ENCODE peak calls at places on chromosome 16, in ten cellular contexts. W is stimulated activated CD4-positive, alpha-beta T cell treated with anti-CD3 and anti-CD28 coated beads, Interleukin-1b, Interleukin-23, amount 100 ng/mL, for 4 hours; F is neural crest cell; Y is pancreas; A is colonic mucosa; D is lung microvascular endothelial cell; O is CD8-positive, alpha-beta memory T cell; U is H7; X is HFFc6; R is PC-3. I is an unnamed sample.

GRCh38 chr16:55809851-55810250 is 23.0 kb downstream of the CES1 start:
- DNase-seq in W (no peak), O (no peak), F (no peak), X (no peak), U (no peak), D (no peak), Y (no peak), A (no peak), R (no peak), I (no peak)

GRCh38 chr16:80489173-80489572 is 51.6 kb upstream of the DYNLRB2 start:
- DNase-seq in A (no peak), W (no peak), O (no peak), D (no peak), Y (no peak), F (no peak), U (no peak), X (no peak), R (no peak), I (no peak)

GRCh38 chr16:14350081-14350480 is 279.0 kb downstream of the MRTFB start:
- DNase-seq in D (no peak), U (no peak), O (no peak), F (no peak), W (no peak), X (no peak), A (no peak), R (no peak), Y (no peak), I (no peak)

GRCh38 chr16:4426722-4427372 is 1.2 kb downstream of the DNAJA3 start:
- DNase-seq in A (no peak), U (no peak), X (no peak), D (no peak), W (no peak), Y (no peak), R (no peak), F (no peak), O (no peak), I (no peak)

GRCh38 chr16:2985893-2986355 is 5.7 kb upstream of the PKMYT1 start:
- DNase-seq in U (no peak), O (no peak), A (no peak), R (no peak), X (no peak), Y (peak), F (no peak), W (no peak), D (no peak), I (no peak)

GRCh38 chr16:81175325-81175891 is 63.1 kb upstream of the BCO1 start:
- DNase-seq in Y (no peak), A (no peak), W (no peak), U (no peak), O (no peak), D (no peak), X (peak), R (peak), F (no peak), I (no peak)

GRCh38 chr16:30024451-30024850 is 1.5 kb downstream of the C16orf92 start:
- DNase-seq in F (no peak), U (no peak), D (no peak), R (no peak), O (no peak), X (no peak), Y (no peak), W (no peak), A (no peak), I (no peak)

GRCh38 chr16:80015566-80015965 is 415.0 kb upstream of the MAF start:
- DNase-seq in X (no peak), D (no peak), A (no peak), Y (no peak), W (no peak), F (no peak), U (no peak), R (no peak), O (no peak), I (no peak)

GRCh38 chr16:53816211-53816610 is 112.3 kb downstream of the FTO start:
- DNase-seq in U (no peak), A (no peak), O (no peak), F (no peak), Y (no peak), W (no peak), X (peak), R (no peak), D (no peak), I (no peak)

GRCh38 chr16:11145173-11145820 is 110.7 kb downstream of the SOCS1 start:
- DNase-seq in D (no peak), A (no peak), R (no peak), W (no peak), F (no peak), Y (no peak), O (no peak), X (no peak), U (no peak), I (no peak)

GRCh38 chr16:82146957-82147356 is 23.1 kb downstream of the MPHOSPH6 start:
- DNase-seq in D (no peak), R (no peak), Y (no peak), W (no peak), O (no peak), F (no peak), U (no peak), A (no peak), X (no peak), I (peak)

GRCh38 chr16:3068486-3068885 is 3.0 kb downstream of the IL32 start:
- DNase-seq in F (no peak), R (no peak), U (no peak), Y (no peak), W (no peak), A (no peak), O (no peak), D (no peak), X (no peak), I (no peak)

GRCh38 chr16:24826096-24826690 is 19.6 kb upstream of the SLC5A11 start:
- DNase-seq in X (no peak), F (no peak), A (no peak), U (no peak), W (no peak), O (no peak), Y (no peak), D (no peak), R (no peak), I (no peak)

GRCh38 chr16:16797239-16797638 is 418.3 kb downstream of the NPIPA7 start:
- DNase-seq in W (no peak), X (no peak), F (no peak), O (no peak), A (no peak), Y (no peak), R (no peak), D (no peak), U (peak), I (no peak)

GRCh38 chr16:79372504-79373184 is 227.9 kb downstream of the MAF start:
- DNase-seq in U (no peak), R (no peak), W (no peak), X (no peak), O (no peak), F (no peak), Y (no peak), D (no peak), A (no peak), I (no peak)

GRCh38 chr16:57801856-57802634 is at the start of gene KIFC3:
- DNase-seq in U (peak), R (peak), X (peak), O (no peak), A (peak), W (peak), F (peak), D (peak), Y (peak), I (peak)

GRCh38 chr16:54655171-54655590 is 275.5 kb upstream of the IRX5 start:
- DNase-seq in X (no peak), R (no peak), O (no peak), A (no peak), W (no peak), Y (no peak), F (no peak), D (peak), U (no peak), I (no peak)

GRCh38 chr16:75432828-75433731 is at the start of gene CFDP1:
- DNase-seq in O (peak), Y (peak), W (peak), U (peak), X (peak), A (peak), F (peak), R (peak), D (peak), I (peak)

GRCh38 chr16:56478228-56479049 is 27.1 kb downstream of the OGFOD1 start:
- DNase-seq in U (no peak), A (no peak), R (no peak), F (no peak), Y (no peak), D (no peak), X (no peak), W (no peak), O (no peak), I (no peak)

GRCh38 chr16:69607674-69608073 is 41.9 kb downstream of the NFAT5 start:
- DNase-seq in U (no peak), A (no peak), O (no peak), D (no peak), W (no peak), Y (no peak), R (no peak), F (no peak), X (no peak), I (no peak)

GRCh38 chr16:52709286-52709685 is 162.3 kb upstream of the TOX3 start:
- DNase-seq in X (no peak), A (no peak), Y (no peak), F (no peak), D (no peak), U (peak), R (no peak), W (no peak), O (no peak), I (no peak)

GRCh38 chr16:12462690-12463646 is 340.7 kb downstream of the CPPED1 start:
- DNase-seq in X (peak), F (no peak), U (no peak), R (no peak), W (no peak), O (no peak), Y (no peak), A (no peak), D (peak), I (peak)

GRCh38 chr16:25210758-25211157 is 6.0 kb upstream of the AQP8 start:
- DNase-seq in W (no peak), O (no peak), A (no peak), Y (no peak), X (peak), F (no peak), U (no peak), R (peak), D (no peak), I (peak)

GRCh38 chr16:3907586-3907985 is 27.1 kb upstream of the CREBBP start:
- DNase-seq in U (peak), X (no peak), W (no peak), R (no peak), D (no peak), Y (no peak), O (no peak), A (no peak), F (no peak), I (no peak)

GRCh38 chr16:80991792-80992430 is 14.8 kb downstream of the CMC2 start:
- DNase-seq in R (no peak), Y (no peak), X (no peak), O (no peak), A (no peak), W (no peak), D (no peak), F (no peak), U (no peak), I (no peak)

GRCh38 chr16:79632289-79632688 is 31.8 kb upstream of the MAF start:
- DNase-seq in D (no peak), R (no peak), Y (no peak), U (no peak), W (no peak), O (no peak), F (no peak), X (no peak), A (no peak), I (no peak)

GRCh38 chr16:16127469-16128116 is 95.7 kb downstream of the ABCC6 start:
- DNase-seq in U (peak), F (peak), A (peak), R (peak), O (peak), D (peak), X (peak), Y (peak), W (peak), I (peak)

GRCh38 chr16:57795431-57795878 is 6.8 kb downstream of the KIFC3 start:
- DNase-seq in O (no peak), Y (peak), W (no peak), R (peak), F (no peak), U (peak), X (no peak), D (peak), A (no peak), I (peak)

GRCh38 chr16:57185446-57185944 is 344 bp downstream of the PSME3IP1 start:
- DNase-seq in F (peak), O (no peak), R (peak), X (peak), D (peak), U (peak), W (no peak), Y (peak), A (peak), I (peak)

GRCh38 chr16:49643429-49644142 is 212.3 kb downstream of the ZNF423 start:
- DNase-seq in A (no peak), Y (no peak), O (no peak), X (peak), W (no peak), F (no peak), R (no peak), D (peak), U (peak), I (no peak)

I was measured in SK-MEL-5.